ENCODE peak calls at places on chromosomes 12 and 14, in four cellular contexts. One of them, this sample, is unnamed.

GRCh38 chr14:61659582-61659981 is 35.7 kb upstream of the HIF1A start:
- DNase-seq in islet precursor cell: no peak
- DNase-seq in left cardiac atrium: no peak
- DNase-seq in T-helper 2 cell: no peak
- DNase-seq in this sample: no peak

GRCh38 chr12:84840356-84840755 is 72.2 kb downstream of the SLC6A15 start:
- DNase-seq in islet precursor cell: no peak
- DNase-seq in left cardiac atrium: no peak
- DNase-seq in T-helper 2 cell: no peak
- DNase-seq in this sample: no peak

GRCh38 chr12:127060310-127060847 is 1206.6 kb upstream of the TMEM132C start:
- DNase-seq in islet precursor cell: no peak
- DNase-seq in left cardiac atrium: no peak
- DNase-seq in T-helper 2 cell: no peak
- DNase-seq in this sample: no peak

GRCh38 chr12:47808049-47808448 is 11.7 kb downstream of the HDAC7 start:
- DNase-seq in islet precursor cell: no peak
- DNase-seq in left cardiac atrium: peak; percentile 70
- DNase-seq in T-helper 2 cell: peak; percentile 33
- DNase-seq in this sample: no peak

GRCh38 chr14:61461808-61462275 is 140.5 kb downstream of the PRKCH start:
- DNase-seq in islet precursor cell: no peak
- DNase-seq in left cardiac atrium: no peak
- DNase-seq in T-helper 2 cell: no peak
- DNase-seq in this sample: no peak

GRCh38 chr12:47602949-47603558 is 102.8 kb downstream of the RPAP3 start:
- DNase-seq in islet precursor cell: no peak
- DNase-seq in left cardiac atrium: no peak
- DNase-seq in T-helper 2 cell: no peak
- DNase-seq in this sample: no peak

GRCh38 chr14:51873221-51873893 is 12.9 kb downstream of the GNG2 start:
- DNase-seq in islet precursor cell: no peak
- DNase-seq in left cardiac atrium: no peak
- DNase-seq in T-helper 2 cell: no peak
- DNase-seq in this sample: no peak

GRCh38 chr12:52715416-52715815 is 12.1 kb upstream of the KRT77 start:
- DNase-seq in islet precursor cell: peak; percentile 85
- DNase-seq in left cardiac atrium: no peak
- DNase-seq in T-helper 2 cell: no peak
- DNase-seq in this sample: no peak

GRCh38 chr12:118417942-118418341 is 41.6 kb downstream of the SUDS3 start:
- DNase-seq in islet precursor cell: no peak
- DNase-seq in left cardiac atrium: no peak
- DNase-seq in T-helper 2 cell: no peak
- DNase-seq in this sample: no peak

GRCh38 chr14:103386632-103387329 is 1.6 kb downstream of the MARK3 start:
- DNase-seq in islet precursor cell: no peak
- DNase-seq in left cardiac atrium: no peak
- DNase-seq in T-helper 2 cell: no peak
- DNase-seq in this sample: no peak

GRCh38 chr14:102568115-102568614 is 24.3 kb upstream of the RCOR1 start:
- DNase-seq in islet precursor cell: peak; percentile 91
- DNase-seq in left cardiac atrium: no peak
- DNase-seq in T-helper 2 cell: no peak
- DNase-seq in this sample: no peak

GRCh38 chr12:71636704-71637115 is 26.9 kb downstream of the ZFC3H1 start:
- DNase-seq in islet precursor cell: no peak
- DNase-seq in left cardiac atrium: no peak
- DNase-seq in T-helper 2 cell: no peak
- DNase-seq in this sample: no peak

GRCh38 chr12:91023326-91024004 is 18.7 kb upstream of the EPYC start:
- DNase-seq in islet precursor cell: no peak
- DNase-seq in left cardiac atrium: no peak
- DNase-seq in T-helper 2 cell: no peak
- DNase-seq in this sample: no peak

GRCh38 chr12:16359512-16360491 is 12.4 kb downstream of the MGST1 start:
- DNase-seq in islet precursor cell: peak; percentile 85
- DNase-seq in left cardiac atrium: peak; percentile 67
- DNase-seq in T-helper 2 cell: no peak
- DNase-seq in this sample: no peak

GRCh38 chr12:105492591-105492990 is 162.1 kb downstream of the C12orf75 start:
- DNase-seq in islet precursor cell: no peak
- DNase-seq in left cardiac atrium: no peak
- DNase-seq in T-helper 2 cell: no peak
- DNase-seq in this sample: no peak

GRCh38 chr14:55349565-55349964 is 62.1 kb downstream of the ATG14 start:
- DNase-seq in islet precursor cell: no peak
- DNase-seq in left cardiac atrium: no peak
- DNase-seq in T-helper 2 cell: no peak
- DNase-seq in this sample: no peak

GRCh38 chr12:2759733-2760132 is 35.0 kb upstream of the FKBP4 start:
- DNase-seq in islet precursor cell: peak; percentile 29
- DNase-seq in left cardiac atrium: no peak
- DNase-seq in T-helper 2 cell: no peak
- DNase-seq in this sample: no peak

GRCh38 chr14:52325126-52325525 is 11.0 kb downstream of the PTGER2 start:
- DNase-seq in islet precursor cell: no peak
- DNase-seq in left cardiac atrium: no peak
- DNase-seq in T-helper 2 cell: no peak
- DNase-seq in this sample: no peak

GRCh38 chr14:24366664-24367505 is 1.1 kb upstream of the NFATC4 start:
- DNase-seq in islet precursor cell: peak; percentile 98
- DNase-seq in left cardiac atrium: peak; percentile 89
- DNase-seq in T-helper 2 cell: no peak
- DNase-seq in this sample: peak; percentile 94

GRCh38 chr12:49673446-49674317 is 33.5 kb downstream of the FMNL3 start:
- DNase-seq in islet precursor cell: peak; percentile 94
- DNase-seq in left cardiac atrium: peak; percentile 93
- DNase-seq in T-helper 2 cell: no peak
- DNase-seq in this sample: peak; percentile 95

GRCh38 chr12:6231359-6232268 is 31.4 kb downstream of the CD9 start:
- DNase-seq in islet precursor cell: no peak
- DNase-seq in left cardiac atrium: no peak
- DNase-seq in T-helper 2 cell: no peak
- DNase-seq in this sample: no peak

GRCh38 chr12:118150625-118151024 is 14.7 kb downstream of the PEBP1 start:
- DNase-seq in islet precursor cell: peak; percentile 53
- DNase-seq in left cardiac atrium: no peak
- DNase-seq in T-helper 2 cell: no peak
- DNase-seq in this sample: no peak

GRCh38 chr12:121223283-121223946 is 13.5 kb downstream of the P2RX4 start:
- DNase-seq in islet precursor cell: peak; percentile 79
- DNase-seq in left cardiac atrium: no peak
- DNase-seq in T-helper 2 cell: no peak
- DNase-seq in this sample: no peak

GRCh38 chr12:9604288-9604687 is 3.4 kb downstream of the KLRB1 start:
- DNase-seq in islet precursor cell: no peak
- DNase-seq in left cardiac atrium: no peak
- DNase-seq in T-helper 2 cell: no peak
- DNase-seq in this sample: no peak

GRCh38 chr14:100406505-100407131 is 83.5 kb downstream of the SLC25A47 start:
- DNase-seq in islet precursor cell: peak; percentile 52
- DNase-seq in left cardiac atrium: no peak
- DNase-seq in T-helper 2 cell: no peak
- DNase-seq in this sample: no peak

GRCh38 chr14:37591311-37591940 is 3.6 kb downstream of the FOXA1 start:
- DNase-seq in islet precursor cell: peak; percentile 75
- DNase-seq in left cardiac atrium: no peak
- DNase-seq in T-helper 2 cell: no peak
- DNase-seq in this sample: no peak

GRCh38 chr12:40723001-40723400 is 30.8 kb downstream of the CNTN1 start:
- DNase-seq in islet precursor cell: no peak
- DNase-seq in left cardiac atrium: no peak
- DNase-seq in T-helper 2 cell: no peak
- DNase-seq in this sample: no peak

GRCh38 chr12:92698466-92698865 is 4.3 kb upstream of the PLEKHG7 start:
- DNase-seq in islet precursor cell: no peak
- DNase-seq in left cardiac atrium: no peak
- DNase-seq in T-helper 2 cell: no peak
- DNase-seq in this sample: no peak

GRCh38 chr12:95335948-95336347 is 118.3 kb downstream of the VEZT start:
- DNase-seq in islet precursor cell: no peak
- DNase-seq in left cardiac atrium: no peak
- DNase-seq in T-helper 2 cell: no peak
- DNase-seq in this sample: no peak

GRCh38 chr14:91750634-91751198 is 18.8 kb upstream of the CATSPERB start:
- DNase-seq in islet precursor cell: no peak
- DNase-seq in left cardiac atrium: no peak
- DNase-seq in T-helper 2 cell: no peak
- DNase-seq in this sample: no peak

GRCh38 chr12:72271401-72271740 is 799 bp upstream of the TRHDE start:
- DNase-seq in islet precursor cell: peak; percentile 93
- DNase-seq in left cardiac atrium: peak; percentile 20
- DNase-seq in T-helper 2 cell: no peak
- DNase-seq in this sample: peak; percentile 64

GRCh38 chr12:127272864-127273263 is 994.1 kb upstream of the TMEM132C start:
- DNase-seq in islet precursor cell: no peak
- DNase-seq in left cardiac atrium: no peak
- DNase-seq in T-helper 2 cell: no peak
- DNase-seq in this sample: no peak

GRCh38 chr12:101074940-101075680 is 134.9 kb downstream of the SLC5A8 start:
- DNase-seq in islet precursor cell: no peak
- DNase-seq in left cardiac atrium: no peak
- DNase-seq in T-helper 2 cell: no peak
- DNase-seq in this sample: no peak